ENCODE peak calls at places on chromosome 5, in seven cellular contexts. J is mammary epithelial cell, F is thyroid gland, G is adipocyte, W is body of pancreas, Z is colonic mucosa, N is A549. K is an unnamed sample.

GRCh38 chr5:111962906-111963305 is 205.9 kb upstream of the NREP start:
- DNase-seq in J (no peak), F (no peak), G (no peak), W (no peak), Z (no peak), N (no peak), K (no peak)

GRCh38 chr5:38756068-38756467 is 89.7 kb upstream of the OSMR start:
- DNase-seq in J (no peak), F (no peak), G (no peak), W (no peak), Z (no peak), N (no peak), K (no peak)

GRCh38 chr5:168072665-168073064 is 218.8 kb upstream of the WWC1 start:
- DNase-seq in J (no peak), F (no peak), G (no peak), W (no peak), Z (no peak), N (no peak), K (no peak)

GRCh38 chr5:60779431-60779830 is 64.6 kb downstream of the ELOVL7 start:
- DNase-seq in J (no peak), F (no peak), G (no peak), W (no peak), Z (no peak), N (peak), K (no peak)

GRCh38 chr5:141735823-141736222 is 53.8 kb upstream of the ARAP3 start:
- DNase-seq in J (no peak), F (no peak), G (no peak), W (no peak), Z (peak), N (no peak), K (no peak)

GRCh38 chr5:44935262-44935661 is 126.5 kb downstream of the MRPS30 start:
- DNase-seq in J (peak), F (no peak), G (no peak), W (no peak), Z (no peak), N (peak), K (no peak)

GRCh38 chr5:14267166-14267838 is 124.2 kb downstream of the TRIO start:
- DNase-seq in J (no peak), F (no peak), G (peak), W (no peak), Z (no peak), N (peak), K (no peak)

GRCh38 chr5:1291611-1292080 is 3.2 kb downstream of the TERT start:
- DNase-seq in J (no peak), F (no peak), G (no peak), W (no peak), Z (peak), N (no peak), K (no peak)

GRCh38 chr5:65702036-65702435 is 19.9 kb downstream of the SGTB start:
- DNase-seq in J (no peak), F (no peak), G (no peak), W (no peak), Z (no peak), N (no peak), K (no peak)

GRCh38 chr5:68214472-68215207 is 916 bp upstream of the PIK3R1 start:
- DNase-seq in J (no peak), F (peak), G (peak), W (peak), Z (peak), N (peak), K (no peak)

GRCh38 chr5:76601470-76601869 is 21.7 kb downstream of the F2RL2 start:
- DNase-seq in J (peak), F (no peak), G (peak), W (no peak), Z (peak), N (peak), K (no peak)

GRCh38 chr5:64180661-64181343 is 15.2 kb downstream of the RNF180 start:
- DNase-seq in J (peak), F (no peak), G (no peak), W (no peak), Z (no peak), N (no peak), K (no peak)

GRCh38 chr5:139268364-139269202 is 25.0 kb upstream of the MATR3 start:
- DNase-seq in J (no peak), F (no peak), G (no peak), W (no peak), Z (no peak), N (no peak), K (no peak)

GRCh38 chr5:362189-362588 is 40.7 kb downstream of the AHRR start:
- DNase-seq in J (no peak), F (no peak), G (no peak), W (no peak), Z (no peak), N (no peak), K (no peak)

GRCh38 chr5:157283434-157283833 is 17.5 kb downstream of the CYFIP2 start:
- DNase-seq in J (no peak), F (no peak), G (no peak), W (no peak), Z (no peak), N (no peak), K (no peak)

GRCh38 chr5:109411627-109412026 is 1.9 kb upstream of the PJA2 start:
- DNase-seq in J (peak), F (no peak), G (peak), W (no peak), Z (no peak), N (peak), K (no peak)

GRCh38 chr5:71695069-71695468 is 24.0 kb upstream of the CARTPT start:
- DNase-seq in J (no peak), F (no peak), G (no peak), W (no peak), Z (peak), N (no peak), K (no peak)

GRCh38 chr5:152140391-152140790 is 215.7 kb upstream of the GLRA1 start:
- DNase-seq in J (no peak), F (no peak), G (no peak), W (no peak), Z (no peak), N (no peak), K (no peak)

GRCh38 chr5:115875447-115875846 is 33.7 kb downstream of the AP3S1 start:
- DNase-seq in J (no peak), F (no peak), G (no peak), W (no peak), Z (no peak), N (peak), K (no peak)

GRCh38 chr5:107370569-107370968 is 300.2 kb downstream of the EFNA5 start:
- DNase-seq in J (peak), F (no peak), G (no peak), W (no peak), Z (no peak), N (no peak), K (no peak)

GRCh38 chr5:127608077-127608660 is 40.7 kb upstream of the CTXN3 start:
- DNase-seq in J (peak), F (no peak), G (no peak), W (no peak), Z (no peak), N (no peak), K (no peak)

GRCh38 chr5:90182726-90183125 is 226.8 kb downstream of the CETN3 start:
- DNase-seq in J (peak), F (no peak), G (peak), W (no peak), Z (no peak), N (no peak), K (no peak)

GRCh38 chr5:2029206-2029605 is 146.5 kb upstream of the IRX4 start:
- DNase-seq in J (peak), F (no peak), G (no peak), W (no peak), Z (no peak), N (no peak), K (no peak)

GRCh38 chr5:12854386-12854785 is 950.1 kb upstream of the CTNND2 start:
- DNase-seq in J (no peak), F (no peak), G (no peak), W (no peak), Z (no peak), N (no peak), K (no peak)

GRCh38 chr5:2207966-2208544 is 325.3 kb upstream of the IRX4 start:
- DNase-seq in J (peak), F (peak), G (no peak), W (peak), Z (no peak), N (peak), K (no peak)

GRCh38 chr5:78908173-78908901 is 76.8 kb downstream of the ARSB start:
- DNase-seq in J (no peak), F (peak), G (peak), W (peak), Z (peak), N (no peak), K (no peak)

GRCh38 chr5:81768960-81769452 is 18.1 kb upstream of the SSBP2 start:
- DNase-seq in J (peak), F (no peak), G (peak), W (no peak), Z (no peak), N (peak), K (no peak)

GRCh38 chr5:139680368-139681111 is 32.4 kb downstream of the CXXC5 start:
- DNase-seq in J (no peak), F (no peak), G (no peak), W (peak), Z (no peak), N (no peak), K (no peak)

GRCh38 chr5:120368923-120369715 is 95.0 kb upstream of the PRR16 start:
- DNase-seq in J (peak), F (peak), G (no peak), W (peak), Z (peak), N (no peak), K (no peak)

GRCh38 chr5:59838067-59838466 is 55.5 kb downstream of the PDE4D start:
- DNase-seq in J (no peak), F (no peak), G (no peak), W (no peak), Z (no peak), N (no peak), K (no peak)

GRCh38 chr5:112862085-112862484 is 998 bp downstream of the SRP19 start:
- DNase-seq in J (peak), F (no peak), G (no peak), W (peak), Z (no peak), N (no peak), K (no peak)

GRCh38 chr5:53971566-53971965 is 338.8 kb downstream of the ARL15 start:
- DNase-seq in J (no peak), F (no peak), G (peak), W (no peak), Z (no peak), N (no peak), K (no peak)

GRCh38 chr5:17105744-17106450 is 111.5 kb upstream of the BASP1 start:
- DNase-seq in J (peak), F (no peak), G (peak), W (no peak), Z (no peak), N (no peak), K (no peak)

DNA sequence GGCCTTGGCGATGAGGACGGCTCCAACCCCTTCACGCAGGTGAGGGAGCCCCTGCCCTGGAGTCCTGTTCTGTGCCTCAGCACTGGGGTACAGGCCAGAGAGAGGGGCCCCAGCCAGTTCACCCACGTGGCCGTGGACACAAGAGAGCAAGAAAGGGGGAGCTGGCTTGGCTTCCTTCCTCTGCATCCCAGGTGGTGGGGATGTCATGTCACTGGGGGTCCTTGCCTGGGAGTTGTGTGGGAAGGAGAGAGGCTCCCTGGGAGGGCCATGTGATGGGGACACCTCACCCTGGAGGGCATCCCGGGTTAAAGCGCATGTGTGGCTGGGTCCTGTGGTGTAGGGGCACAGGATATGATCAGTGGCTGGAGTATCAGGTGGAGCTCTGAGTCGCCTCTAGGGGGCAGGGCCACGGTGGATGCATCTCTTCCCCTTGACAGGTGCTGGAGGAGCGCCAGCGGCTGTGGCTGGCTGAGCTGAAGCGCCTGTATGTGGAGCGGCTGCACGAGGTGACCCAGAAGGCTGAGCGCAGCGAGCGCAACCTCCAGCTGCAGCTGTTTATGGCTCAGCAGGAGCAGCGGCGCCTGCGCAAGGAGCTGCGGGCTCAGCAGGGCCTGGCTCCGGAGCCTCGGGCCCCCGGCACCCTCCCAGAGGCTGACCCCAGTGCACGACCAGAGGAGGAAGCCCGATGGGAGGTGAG is 7.5 kb downstream of the N4BP3 start:
- DNase-seq in J (no peak), F (peak), G (no peak), W (peak), Z (peak), N (peak), K (no peak)
- H3K4me3 ChIP-seq in J (no peak), F (no peak), G (peak), W (no peak), Z (peak), N (no peak), K (no peak)

GRCh38 chr5:58496488-58496887 is 5.3 kb downstream of the GAPT start:
- DNase-seq in J (no peak), F (no peak), G (no peak), W (no peak), Z (no peak), N (no peak), K (no peak)

GRCh38 chr5:58493136-58493535 is 1.9 kb downstream of the GAPT start:
- DNase-seq in J (no peak), F (no peak), G (no peak), W (no peak), Z (no peak), N (no peak), K (no peak)

GRCh38 chr5:58490397-58491072 is 700 bp upstream of the GAPT start:
- DNase-seq in J (no peak), F (no peak), G (no peak), W (no peak), Z (no peak), N (no peak), K (no peak)

DNA sequence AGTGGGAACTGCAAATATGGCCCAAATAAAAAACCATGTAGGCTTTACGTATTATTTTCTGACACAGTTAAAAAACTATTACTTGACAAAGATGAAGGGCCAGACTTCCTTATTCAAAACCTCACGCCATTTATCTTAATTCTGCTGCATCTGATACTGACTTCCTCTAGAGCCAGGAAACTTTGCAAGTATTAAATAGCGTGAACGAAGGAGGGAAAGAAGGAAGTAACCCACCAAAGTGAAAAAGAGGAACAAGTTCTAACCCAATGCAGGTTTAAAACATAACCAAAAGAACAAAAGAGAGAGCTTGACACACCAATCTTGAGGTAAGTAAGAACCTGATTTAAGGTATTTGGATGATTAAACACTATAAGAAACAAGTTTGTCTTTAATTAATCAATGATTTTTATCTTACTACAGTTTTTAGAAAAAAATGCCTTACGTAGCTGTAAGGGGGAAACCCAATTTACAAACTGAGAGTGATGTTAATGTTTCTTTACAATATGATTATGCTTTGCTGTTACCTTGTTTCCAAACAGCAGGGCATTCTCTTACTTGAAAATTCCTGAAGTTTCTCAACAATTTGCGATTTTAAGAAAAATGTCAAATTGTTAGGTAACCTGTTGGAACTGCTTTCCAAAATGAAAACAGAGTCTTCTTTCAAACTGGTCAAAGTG is at the start of gene GAPT:
- DNase-seq in J (no peak), F (no peak), G (no peak), W (no peak), Z (no peak), N (no peak), K (no peak)
- H3K4me3 ChIP-seq in J (no peak), F (no peak), G (no peak), W (no peak), Z (no peak), N (no peak), K (no peak)

DNA sequence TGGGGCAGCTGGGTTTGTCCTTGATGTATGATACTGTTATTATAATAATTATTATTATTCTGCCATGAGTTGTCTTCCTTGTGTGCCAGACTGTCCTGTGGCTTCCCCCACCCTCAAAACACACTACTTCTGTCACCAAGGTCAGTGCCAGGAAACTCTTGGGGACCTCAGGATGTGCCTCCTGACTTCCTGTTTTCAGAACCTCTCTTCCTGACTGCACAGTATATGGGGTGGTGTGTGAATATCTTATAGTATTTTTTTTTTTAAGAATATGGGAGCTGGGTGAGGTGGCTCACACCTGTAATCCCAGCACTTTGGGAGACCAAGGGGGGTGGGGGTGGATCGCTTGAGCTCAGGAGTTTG is 11.7 kb upstream of the SLC34A1 start:
- DNase-seq in J (no peak), F (no peak), G (no peak), W (no peak), Z (no peak), N (no peak), K (no peak)
- H3K4me3 ChIP-seq in J (no peak), F (no peak), G (no peak), W (no peak), Z (no peak), N (no peak), K (no peak)

GRCh38 chr5:74288448-74289109 is 351.9 kb downstream of the ENC1 start:
- DNase-seq in J (peak), F (no peak), G (peak), W (no peak), Z (no peak), N (no peak), K (no peak)
- H3K4me3 ChIP-seq in J (no peak), F (no peak), G (peak), W (no peak), Z (no peak), N (no peak), K (no peak)

DNA sequence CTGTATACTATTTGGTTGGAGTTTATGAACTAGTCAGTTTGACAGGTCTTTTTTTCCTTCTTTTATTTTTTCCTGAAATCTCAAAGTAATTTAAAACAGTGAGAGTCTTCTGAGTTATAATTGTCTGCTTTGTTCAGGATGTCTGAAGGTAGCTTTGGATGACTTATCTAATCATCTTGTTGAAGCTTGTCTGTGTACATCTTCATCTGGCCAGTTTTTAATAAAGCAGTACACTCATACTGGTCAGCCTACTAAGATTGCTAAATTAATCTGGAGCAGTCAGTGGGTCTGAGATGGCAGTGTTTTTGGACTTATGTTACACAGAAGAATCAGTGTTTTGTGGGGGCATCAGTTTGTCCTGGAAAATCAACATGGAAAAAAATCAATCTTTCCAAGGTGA is 482.4 kb downstream of the CDH10 start:
- DNase-seq in J (peak), F (no peak), G (no peak), W (no peak), Z (no peak), N (no peak), K (no peak)
- H3K4me3 ChIP-seq in J (no peak), F (no peak), G (no peak), W (no peak), Z (no peak), N (no peak), K (no peak)

DNA sequence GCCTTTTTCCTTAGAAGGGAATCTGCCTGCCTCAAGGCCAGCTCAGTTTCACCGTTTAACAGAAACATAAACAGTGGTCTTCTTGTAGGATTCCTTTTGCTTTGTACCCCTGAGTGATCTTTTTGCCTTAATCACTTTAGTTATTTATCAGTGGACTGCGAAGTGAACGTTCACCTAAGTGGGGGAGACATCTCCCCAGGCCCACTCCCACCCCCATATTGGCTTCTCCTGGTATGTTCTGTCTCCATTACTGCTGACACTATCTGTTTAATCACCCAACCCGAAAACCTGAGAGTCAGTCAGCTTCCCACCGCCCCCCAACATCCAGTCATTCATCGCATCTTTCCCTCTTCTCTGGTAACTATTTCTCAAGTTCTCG is 1.4 kb downstream of the SKP2 start:
- DNase-seq in J (no peak), F (no peak), G (no peak), W (no peak), Z (no peak), N (no peak), K (no peak)
- H3K4me3 ChIP-seq in J (peak), F (no peak), G (peak), W (no peak), Z (peak), N (peak), K (peak)

GRCh38 chr5:6904822-6905221 is 191.6 kb downstream of the TENT4A start:
- DNase-seq in J (no peak), F (no peak), G (no peak), W (no peak), Z (no peak), N (no peak), K (no peak)

GRCh38 chr5:6905423-6905822 is 192.2 kb downstream of the TENT4A start:
- DNase-seq in J (no peak), F (no peak), G (no peak), W (peak), Z (no peak), N (no peak), K (no peak)

GRCh38 chr5:6903934-6904333 is 190.7 kb downstream of the TENT4A start:
- DNase-seq in J (no peak), F (no peak), G (no peak), W (no peak), Z (no peak), N (no peak), K (no peak)

GRCh38 chr5:6907320-6907918 is 194.2 kb downstream of the TENT4A start:
- DNase-seq in J (no peak), F (no peak), G (no peak), W (no peak), Z (no peak), N (no peak), K (no peak)

GRCh38 chr5:6905883-6906282 is 192.7 kb downstream of the TENT4A start:
- DNase-seq in J (no peak), F (no peak), G (no peak), W (no peak), Z (no peak), N (peak), K (no peak)
- H3K4me3 ChIP-seq in J (no peak), F (no peak), G (no peak), W (no peak), Z (no peak), N (no peak), K (no peak)

GRCh38 chr5:102865171-102865509 is 110.0 kb downstream of the PAM start:
- DNase-seq in J (no peak), F (no peak), G (peak), W (no peak), Z (no peak), N (no peak), K (no peak)
- H3K4me3 ChIP-seq in J (peak), F (no peak), G (peak), W (no peak), Z (no peak), N (peak), K (peak)